ENCODE peak calls at places on chromosome 21, in nine cellular contexts. B is heart right ventricle, T is HFFc6, K is uterus, I is AG09309, E is OCI-LY7, L is LNCaP clone FGC, R is A549, G is GM10248. F is an unnamed sample.

GRCh38 chr21:44982558-44983244 is 42.9 kb downstream of the SLX9 start:
- DNase-seq in B (peak; percentile 56), T (peak; percentile 7), K (no peak), I (no peak), E (no peak), L (no peak), R (no peak), G (no peak), F (no peak)

GRCh38 chr21:45286671-45287437 is 841 bp downstream of the POFUT2 start:
- DNase-seq in B (no peak), T (no peak), K (no peak), I (no peak), E (no peak), L (no peak), R (no peak), G (no peak), F (no peak)

GRCh38 chr21:33640697-33641338 is 723 bp downstream of the CRYZL1 start:
- DNase-seq in B (no peak), T (no peak), K (peak; percentile 19), I (no peak), E (peak; percentile 20), L (peak; percentile 27), R (no peak), G (no peak), F (no peak)

GRCh38 chr21:43767980-43768867 is 7.9 kb downstream of the CSTB start:
- DNase-seq in B (no peak), T (peak; percentile 53), K (no peak), I (peak; percentile 53), E (no peak), L (no peak), R (peak; percentile 38), G (no peak), F (peak; percentile 74)

GRCh38 chr21:38688068-38688467 is 117.7 kb upstream of the ETS2 start:
- DNase-seq in B (no peak), T (no peak), K (no peak), I (no peak), E (no peak), L (no peak), R (no peak), G (no peak), F (no peak)

GRCh38 chr21:45016491-45017375 is 57.6 kb upstream of the ADARB1 start:
- DNase-seq in B (peak; percentile 15), T (no peak), K (peak; percentile 15), I (no peak), E (no peak), L (no peak), R (no peak), G (no peak), F (no peak)

GRCh38 chr21:10272216-10272615 is 249.2 kb upstream of the TPTE start:
- DNase-seq in B (no peak), T (no peak), K (no peak), I (no peak), E (no peak), L (no peak), R (no peak), G (peak; percentile 0), F (no peak)

GRCh38 chr21:34526618-34527290 is 14.7 kb upstream of the KCNE1 start:
- DNase-seq in B (no peak), T (peak; percentile 99), K (peak; percentile 77), I (peak; percentile 100), E (no peak), L (peak; percentile 79), R (peak; percentile 78), G (peak; percentile 48), F (peak; percentile 71)

GRCh38 chr21:42666918-42667317 is 13.5 kb downstream of the PDE9A start:
- DNase-seq in B (no peak), T (no peak), K (no peak), I (no peak), E (no peak), L (no peak), R (no peak), G (no peak), F (no peak)

GRCh38 chr21:36859744-36860501 is 106.5 kb downstream of the HLCS start:
- DNase-seq in B (peak; percentile 81), T (peak; percentile 8), K (peak; percentile 70), I (no peak), E (peak; percentile 61), L (peak; percentile 6), R (peak; percentile 63), G (peak; percentile 41), F (peak; percentile 84)

GRCh38 chr21:45975017-45975595 is 6.5 kb upstream of the COL6A1 start:
- DNase-seq in B (peak; percentile 77), T (peak; percentile 18), K (peak; percentile 87), I (no peak), E (no peak), L (no peak), R (no peak), G (no peak), F (peak; percentile 20)

GRCh38 chr21:45330075-45330781 is 42.5 kb upstream of the POFUT2 start:
- DNase-seq in B (no peak), T (peak; percentile 79), K (peak; percentile 70), I (peak; percentile 67), E (no peak), L (peak; percentile 72), R (peak; percentile 67), G (no peak), F (peak; percentile 67)

GRCh38 chr21:45950740-45951515 is 30.6 kb upstream of the COL6A1 start:
- DNase-seq in B (peak; percentile 56), T (no peak), K (peak; percentile 86), I (no peak), E (no peak), L (peak; percentile 54), R (no peak), G (no peak), F (peak; percentile 12)

GRCh38 chr21:33762798-33763572 is 120.7 kb downstream of the ITSN1 start:
- DNase-seq in B (no peak), T (peak; percentile 61), K (no peak), I (peak; percentile 18), E (no peak), L (no peak), R (no peak), G (no peak), F (no peak)

GRCh38 chr21:45768741-45769049 is 125.2 kb downstream of the PCBP3 start:
- DNase-seq in B (no peak), T (no peak), K (no peak), I (no peak), E (no peak), L (no peak), R (no peak), G (peak; percentile 9), F (no peak)

GRCh38 chr21:17527240-17527639 is 14.4 kb downstream of the CXADR start:
- DNase-seq in B (no peak), T (peak; percentile 25), K (no peak), I (no peak), E (no peak), L (peak; percentile 50), R (no peak), G (no peak), F (peak; percentile 30)

DNA sequence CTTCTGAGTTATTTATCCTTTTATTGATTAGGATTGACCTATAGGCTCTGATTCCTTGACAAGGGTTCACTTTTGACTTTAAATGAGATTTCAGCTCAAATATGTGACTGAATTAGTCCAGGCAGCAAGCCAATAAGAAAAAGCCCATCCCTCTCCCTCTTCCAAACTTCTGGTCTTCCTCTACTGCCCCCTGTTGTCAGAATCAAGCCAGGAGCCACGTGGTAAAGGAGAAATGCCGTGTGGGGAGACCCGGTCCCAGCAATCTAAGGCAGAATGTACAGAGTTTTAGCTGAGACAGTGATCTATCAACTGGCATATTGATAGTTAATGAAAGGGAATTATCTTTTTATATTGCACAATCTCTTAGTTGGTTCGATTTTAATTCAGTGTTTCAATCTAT is 5.2 kb downstream of the ADAMTS5 start:
- DNase-seq in B (no peak), T (no peak), K (no peak), I (no peak), E (no peak), L (no peak), R (no peak), G (no peak), F (no peak)
- TF ChIP-seq CTCF in B (peak; percentile 30), T (peak; percentile 61), K (peak; percentile 19), I (no peak), E (peak; percentile 16), L (peak; percentile 27), R (no peak), G (no peak), F (no peak)

DNA sequence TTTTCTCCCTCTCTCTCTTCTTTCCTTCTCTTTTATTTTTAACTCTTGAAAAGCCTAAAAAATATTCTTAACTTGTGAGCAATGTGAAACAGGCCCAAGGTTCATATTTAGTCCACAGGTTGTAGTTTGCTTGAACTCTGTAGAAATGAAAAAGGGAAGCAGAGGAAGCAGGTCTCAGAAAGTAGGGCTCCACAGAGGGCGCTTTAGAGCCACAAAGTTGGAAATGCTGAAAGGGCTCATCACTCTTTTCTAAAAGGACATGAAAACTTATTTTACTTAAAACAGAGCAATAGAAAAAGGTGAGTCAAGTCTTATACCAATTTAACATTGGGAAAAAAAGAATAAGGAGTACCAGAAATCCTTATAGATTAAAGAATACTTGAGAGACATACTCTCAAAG is 247.0 kb downstream of the USP25 start:
- DNase-seq in B (no peak), T (no peak), K (no peak), I (no peak), E (peak; percentile 1), L (no peak), R (no peak), G (no peak), F (peak; percentile 1)
- TF ChIP-seq CTCF in B (peak; percentile 22), T (peak; percentile 52), K (peak; percentile 20), I (peak; percentile 39), E (peak; percentile 68), L (peak; percentile 53), R (peak; percentile 21), G (no peak), F (no peak)

GRCh38 chr21:39736716-39737115 is 8.3 kb upstream of the IGSF5 start:
- DNase-seq in B (no peak), T (no peak), K (no peak), I (no peak), E (no peak), L (no peak), R (no peak), G (no peak), F (no peak)

GRCh38 chr21:39738566-39738965 is 6.4 kb upstream of the IGSF5 start:
- DNase-seq in B (no peak), T (no peak), K (no peak), I (no peak), E (no peak), L (no peak), R (no peak), G (no peak), F (no peak)

GRCh38 chr21:39737376-39738000 is 7.5 kb upstream of the IGSF5 start:
- DNase-seq in B (no peak), T (no peak), K (no peak), I (no peak), E (no peak), L (no peak), R (no peak), G (no peak), F (peak; percentile 28)
- TF ChIP-seq CTCF in B (no peak), T (no peak), K (no peak), I (no peak), E (no peak), L (no peak), R (no peak), G (no peak), F (no peak)

DNA sequence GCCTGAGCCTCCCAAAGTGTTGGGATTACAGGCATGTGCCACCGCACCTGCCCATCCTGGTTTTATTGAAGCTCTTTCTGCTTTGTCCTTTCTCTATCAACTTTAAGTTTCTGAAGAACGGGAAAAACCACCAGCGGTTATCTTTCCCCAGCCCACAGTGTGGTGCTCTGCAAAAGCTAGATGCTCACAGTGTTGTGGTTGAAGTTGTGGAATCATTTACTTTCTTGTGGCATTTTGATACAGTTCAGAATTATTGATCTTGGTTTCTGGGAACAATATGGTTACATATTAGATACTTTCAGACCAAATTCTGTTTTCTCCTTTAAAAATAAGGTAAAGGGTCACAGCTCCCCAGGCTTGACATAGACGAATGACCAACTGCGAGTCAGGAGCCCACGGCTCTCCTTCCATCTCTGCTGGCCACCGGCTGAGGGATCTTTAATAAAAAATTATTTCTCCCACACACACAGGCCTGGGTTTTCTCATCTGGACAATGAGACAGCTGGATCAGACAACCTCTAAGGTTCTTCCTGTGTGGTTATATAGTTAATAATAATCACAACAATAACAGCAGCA is 385.3 kb downstream of the SETD4 start:
- DNase-seq in B (no peak), T (peak; percentile 16), K (no peak), I (no peak), E (no peak), L (no peak), R (no peak), G (no peak), F (peak; percentile 25)
- TF ChIP-seq CTCF in B (no peak), T (no peak), K (no peak), I (no peak), E (no peak), L (no peak), R (no peak), G (no peak), F (no peak)